ENCODE peak calls at places on chromosomes 7 and 10, in four cellular contexts. W is H9, M is trophoblast cell, L is mesendoderm. H is an unnamed sample.

GRCh38 chr7:16838386-16838785 is 33.6 kb upstream of the AGR2 start:
- DNase-seq in W (no peak), M (no peak), L (no peak), H (no peak)

GRCh38 chr10:123884907-123885381 is 6.7 kb downstream of the CPXM2 start:
- DNase-seq in W (no peak), M (no peak), L (no peak), H (no peak)

GRCh38 chr7:22627136-22627535 is 99.9 kb upstream of the IL6 start:
- DNase-seq in W (no peak), M (peak), L (no peak), H (no peak)

GRCh38 chr7:11689096-11689495 is 142.9 kb downstream of the THSD7A start:
- DNase-seq in W (no peak), M (no peak), L (no peak), H (no peak)

GRCh38 chr7:103921692-103922091 is 67.8 kb downstream of the RELN start:
- DNase-seq in W (no peak), M (no peak), L (no peak), H (no peak)

GRCh38 chr10:7380704-7381241 is 30.1 kb downstream of the SFMBT2 start:
- DNase-seq in W (no peak), M (no peak), L (no peak), H (no peak)

GRCh38 chr7:8261711-8262695 is at the start of gene ICA1:
- DNase-seq in W (peak), M (peak), L (peak), H (peak)

GRCh38 chr10:71486465-71487114 is 89.9 kb downstream of the CDH23 start:
- DNase-seq in W (peak), M (peak), L (peak), H (peak)

GRCh38 chr10:123930340-123931001 is 38.9 kb upstream of the CPXM2 start:
- DNase-seq in W (no peak), M (no peak), L (no peak), H (no peak)

GRCh38 chr10:105210546-105210945 is 569.5 kb downstream of the SORCS3 start:
- DNase-seq in W (no peak), M (no peak), L (no peak), H (no peak)

GRCh38 chr10:7085913-7086589 is 324.8 kb downstream of the SFMBT2 start:
- DNase-seq in W (peak), M (no peak), L (peak), H (no peak)

GRCh38 chr10:30781571-30782542 is 152.3 kb upstream of the LYZL2 start:
- DNase-seq in W (no peak), M (no peak), L (no peak), H (no peak)

GRCh38 chr10:45594276-45595157 is 78.1 kb downstream of the ZFAND4 start:
- DNase-seq in W (peak), M (peak), L (peak), H (peak)
- H3K4ac ChIP-seq in W (no peak), M (peak), L (peak), H (no peak)

DNA sequence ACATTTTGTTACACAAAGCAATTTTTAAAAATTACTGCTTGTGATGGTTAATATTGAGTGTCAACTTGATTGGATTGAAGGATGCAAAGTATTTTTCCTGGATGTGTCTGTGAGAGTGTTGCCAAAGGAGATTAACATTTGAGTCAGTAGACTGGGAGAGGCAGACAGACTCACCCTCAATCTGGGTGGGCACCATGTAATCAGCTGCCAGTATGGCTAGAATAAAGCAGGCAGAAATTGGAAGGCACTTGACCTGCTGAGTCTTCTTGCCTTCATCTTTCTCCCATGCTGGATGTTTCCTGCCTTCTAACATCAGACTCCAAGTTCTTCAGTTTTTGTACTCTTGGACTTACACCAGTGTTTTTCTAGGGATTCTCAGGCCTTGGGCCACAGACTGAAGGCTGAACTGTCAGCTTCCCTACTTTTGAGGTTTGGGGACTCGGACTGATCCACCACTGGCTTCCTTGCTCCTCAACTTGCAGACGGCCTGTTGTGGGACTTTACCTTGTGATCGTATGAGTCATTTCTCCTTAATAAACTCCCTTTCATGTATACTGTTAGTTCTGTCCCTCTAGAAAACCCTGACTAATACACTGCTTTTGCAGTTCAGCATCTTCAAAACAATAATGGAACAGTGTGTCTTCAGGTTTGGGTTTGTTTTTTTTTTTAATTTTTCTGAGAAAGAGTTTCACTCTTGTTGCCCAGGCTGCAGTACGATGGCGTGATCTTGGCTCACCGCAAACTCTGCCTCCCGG is 244.1 kb upstream of the SEMA3C start:
- DNase-seq in W (no peak), M (no peak), L (no peak), H (no peak)
- H3K4ac ChIP-seq in W (no peak), M (no peak), L (no peak), H (no peak)

DNA sequence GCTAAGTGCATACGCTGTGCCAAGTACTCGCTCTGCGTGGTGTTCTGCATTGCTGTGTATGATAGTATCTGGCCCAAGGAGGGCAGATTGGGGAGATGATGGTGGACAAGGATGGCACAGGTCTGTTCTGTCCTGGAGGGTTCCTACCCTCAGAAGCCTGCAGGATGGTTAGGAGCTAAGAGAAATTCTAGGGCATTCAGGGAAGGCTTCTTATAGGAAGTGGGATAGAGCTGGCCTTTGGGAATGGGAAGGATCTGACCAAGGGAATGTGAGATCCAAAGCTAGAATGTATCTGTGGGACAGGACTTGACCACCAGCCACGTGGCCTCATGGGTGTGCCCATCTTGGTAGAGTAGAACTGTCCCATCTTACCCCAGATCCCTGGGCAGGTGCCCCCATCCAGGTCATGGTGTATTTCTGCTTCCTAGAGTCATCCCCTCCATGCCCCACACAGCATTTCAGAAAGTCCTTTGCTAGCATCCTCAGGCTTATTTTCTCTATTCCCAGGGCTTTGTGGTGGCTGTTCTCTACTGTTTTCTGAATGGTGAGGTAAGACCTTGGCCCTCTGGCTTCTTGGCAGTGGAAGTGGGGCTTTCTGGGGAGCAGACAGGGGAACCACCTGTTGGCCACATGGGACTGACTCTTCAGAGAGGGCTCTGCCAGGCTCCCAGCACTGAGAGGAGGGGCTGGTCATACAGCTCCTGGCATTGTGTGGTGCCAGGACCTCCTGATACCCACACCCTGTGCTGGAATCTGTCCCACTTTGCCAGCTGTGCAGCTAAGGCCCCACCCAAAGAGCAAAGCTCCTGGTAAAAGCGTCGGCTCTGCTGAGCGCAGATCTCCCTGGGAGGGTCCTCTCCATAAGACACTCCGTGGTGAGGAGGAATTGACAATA is 52.5 kb downstream of the ADCYAP1R1 start:
- DNase-seq in W (peak), M (no peak), L (no peak), H (no peak)
- H3K4ac ChIP-seq in W (no peak), M (no peak), L (no peak), H (no peak)

GRCh38 chr10:87841215-87841614 is 22.1 kb downstream of the KLLN start:
- DNase-seq in W (no peak), M (no peak), L (no peak), H (no peak)
- H3K4ac ChIP-seq in W (no peak), M (no peak), L (no peak), H (no peak)

DNA sequence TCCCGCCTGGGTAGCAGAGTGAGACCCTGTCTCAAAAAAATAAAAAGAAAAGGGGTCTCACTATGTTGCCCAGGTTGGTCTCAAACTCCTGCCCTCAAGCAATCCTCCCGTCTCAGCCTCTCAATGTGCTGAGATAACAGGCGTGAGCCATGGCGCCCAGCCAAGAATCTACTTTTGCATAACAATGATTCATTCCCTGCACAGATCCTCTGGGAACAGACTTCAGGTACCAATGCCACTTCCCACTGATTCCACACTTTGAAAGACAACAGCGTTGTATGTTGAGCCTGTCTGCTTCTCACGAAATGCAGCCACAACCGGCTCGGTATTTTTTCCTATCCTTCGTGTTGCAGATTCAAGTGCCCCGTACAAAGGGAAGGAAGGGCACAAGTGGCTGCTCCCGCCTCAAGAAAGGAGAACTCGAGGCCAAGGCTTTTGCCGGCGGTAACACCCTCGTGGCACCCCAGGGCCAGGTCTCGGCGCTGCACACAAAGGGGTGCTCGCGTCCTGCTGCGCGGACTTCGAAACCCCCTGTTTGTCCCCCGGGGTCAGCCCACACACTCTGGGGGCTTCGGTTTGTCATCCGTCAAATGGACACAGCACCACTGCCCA is 671 bp downstream of the DAGLB start:
- DNase-seq in W (peak), M (peak), L (peak), H (no peak)
- H3K4ac ChIP-seq in W (no peak), M (peak), L (no peak), H (no peak)

GRCh38 chr7:132189881-132190280 is 386.4 kb downstream of the PLXNA4 start:
- DNase-seq in W (no peak), M (no peak), L (no peak), H (no peak)
- H3K4ac ChIP-seq in W (no peak), M (no peak), L (no peak), H (no peak)